ENCODE peak calls at places on chromosomes 3 and 15, in six cellular contexts. One of them, this sample, is unnamed. For H3K36me3 and H3K27me3, the result is how much of the 10 kb centered on the place peaks cover.

GRCh38 chr15:85692873-85693272 is 101.9 kb downstream of the KLHL25 start:
- DNase-seq in Panc1: no peak
- DNase-seq in ovary: no peak
- DNase-seq in GM23248: no peak
- DNase-seq in pancreas: no peak
- DNase-seq in GM23338: no peak
- DNase-seq in this sample: no peak

GRCh38 chr3:110598847-110599490 is 472.6 kb upstream of the NECTIN3 start:
- DNase-seq in Panc1: no peak
- DNase-seq in ovary: no peak
- DNase-seq in GM23248: peak
- DNase-seq in pancreas: no peak
- DNase-seq in GM23338: peak
- DNase-seq in this sample: no peak

GRCh38 chr3:126419886-126420786 is 25.4 kb downstream of the CFAP100 start:
- DNase-seq in Panc1: no peak
- DNase-seq in ovary: no peak
- DNase-seq in GM23248: no peak
- DNase-seq in pancreas: peak
- DNase-seq in GM23338: peak
- DNase-seq in this sample: peak

GRCh38 chr3:127011270-127011992 is 28.5 kb downstream of the PLXNA1 start:
- DNase-seq in Panc1: no peak
- DNase-seq in ovary: no peak
- DNase-seq in GM23248: peak
- DNase-seq in pancreas: no peak
- DNase-seq in GM23338: no peak
- DNase-seq in this sample: no peak

GRCh38 chr3:70738310-70738681 is 425.9 kb upstream of the MDFIC2 start:
- DNase-seq in Panc1: no peak
- DNase-seq in ovary: no peak
- DNase-seq in GM23248: no peak
- DNase-seq in pancreas: no peak
- DNase-seq in GM23338: no peak
- DNase-seq in this sample: no peak

GRCh38 chr3:70358978-70359580 is 46.6 kb upstream of the MDFIC2 start:
- DNase-seq in Panc1: peak
- DNase-seq in ovary: no peak
- DNase-seq in GM23248: peak
- DNase-seq in pancreas: peak
- DNase-seq in GM23338: peak
- DNase-seq in this sample: peak

GRCh38 chr3:171878441-171879225 is 35.5 kb downstream of the TMEM212 start:
- DNase-seq in Panc1: no peak
- DNase-seq in ovary: no peak
- DNase-seq in GM23248: peak
- DNase-seq in pancreas: no peak
- DNase-seq in GM23338: peak
- DNase-seq in this sample: no peak

GRCh38 chr3:23387286-23387918 is 184.3 kb downstream of the UBE2E2 start:
- DNase-seq in Panc1: no peak
- DNase-seq in ovary: no peak
- DNase-seq in GM23248: no peak
- DNase-seq in pancreas: no peak
- DNase-seq in GM23338: no peak
- DNase-seq in this sample: no peak

GRCh38 chr3:154071154-154071553 is 50.0 kb upstream of the ARHGEF26 start:
- DNase-seq in Panc1: no peak
- DNase-seq in ovary: no peak
- DNase-seq in GM23248: no peak
- DNase-seq in pancreas: no peak
- DNase-seq in GM23338: no peak
- DNase-seq in this sample: no peak

GRCh38 chr3:148455098-148455497 is 242.6 kb upstream of the AGTR1 start:
- DNase-seq in Panc1: no peak
- DNase-seq in ovary: no peak
- DNase-seq in GM23248: no peak
- DNase-seq in pancreas: no peak
- DNase-seq in GM23338: no peak
- DNase-seq in this sample: no peak

GRCh38 chr3:193554790-193555189 is at the start of gene ATP13A4:
- DNase-seq in Panc1: no peak
- DNase-seq in ovary: no peak
- DNase-seq in GM23248: no peak
- DNase-seq in pancreas: peak
- DNase-seq in GM23338: peak
- DNase-seq in this sample: peak

GRCh38 chr3:189927975-189928895 is 192.5 kb downstream of the P3H2 start:
- DNase-seq in Panc1: no peak
- DNase-seq in ovary: no peak
- DNase-seq in GM23248: peak
- DNase-seq in pancreas: peak
- DNase-seq in GM23338: no peak
- DNase-seq in this sample: no peak

GRCh38 chr3:73625124-73625665 is 454 bp upstream of the PDZRN3 start:
- DNase-seq in Panc1: no peak
- DNase-seq in ovary: peak
- DNase-seq in GM23248: peak
- DNase-seq in pancreas: peak
- DNase-seq in GM23338: peak
- DNase-seq in this sample: peak

GRCh38 chr3:48475188-48475587 is 28.7 kb downstream of the ATRIP start:
- DNase-seq in Panc1: no peak
- DNase-seq in ovary: no peak
- DNase-seq in GM23248: no peak
- DNase-seq in pancreas: no peak
- DNase-seq in GM23338: peak
- DNase-seq in this sample: peak

GRCh38 chr3:13783556-13783955 is 96.3 kb downstream of the WNT7A start:
- DNase-seq in Panc1: no peak
- DNase-seq in ovary: no peak
- DNase-seq in GM23248: no peak
- DNase-seq in pancreas: no peak
- DNase-seq in GM23338: no peak
- DNase-seq in this sample: no peak

GRCh38 chr3:170485696-170486095 is 67.0 kb downstream of the CLDN11 start:
- DNase-seq in Panc1: no peak
- DNase-seq in ovary: no peak
- DNase-seq in GM23248: no peak
- DNase-seq in pancreas: no peak
- DNase-seq in GM23338: no peak
- DNase-seq in this sample: no peak

GRCh38 chr3:31532587-31533168 is at the start of gene STT3B:
- DNase-seq in Panc1: no peak
- DNase-seq in ovary: no peak
- DNase-seq in GM23248: peak
- DNase-seq in pancreas: peak
- DNase-seq in GM23338: peak
- DNase-seq in this sample: peak

GRCh38 chr15:63019539-63020109 is 22.9 kb upstream of the TPM1 start:
- DNase-seq in Panc1: peak
- DNase-seq in ovary: no peak
- DNase-seq in GM23248: peak
- DNase-seq in pancreas: no peak
- DNase-seq in GM23338: peak
- DNase-seq in this sample: peak

GRCh38 chr3:188204516-188204915 is 50.6 kb downstream of the LPP start:
- DNase-seq in Panc1: no peak
- DNase-seq in ovary: no peak
- DNase-seq in GM23248: no peak
- DNase-seq in pancreas: no peak
- DNase-seq in GM23338: no peak
- DNase-seq in this sample: no peak
- H3K4me3 ChIP-seq in Panc1: no peak
- H3K4me3 ChIP-seq in ovary: no peak
- H3K4me3 ChIP-seq in GM23248: no peak
- H3K4me3 ChIP-seq in pancreas: no peak
- H3K4me3 ChIP-seq in GM23338: no peak
- H3K4me3 ChIP-seq in this sample: no peak

GRCh38 chr15:74041777-74042435 is 40.4 kb downstream of the GOLGA6A start:
- DNase-seq in Panc1: no peak
- DNase-seq in ovary: no peak
- DNase-seq in GM23248: no peak
- DNase-seq in pancreas: no peak
- DNase-seq in GM23338: no peak
- DNase-seq in this sample: no peak

GRCh38 chr15:74040115-74040850 is 42.1 kb downstream of the GOLGA6A start:
- DNase-seq in Panc1: no peak
- DNase-seq in ovary: peak
- DNase-seq in GM23248: peak
- DNase-seq in pancreas: no peak
- DNase-seq in GM23338: no peak
- DNase-seq in this sample: peak

GRCh38 chr15:74039656-74040010 is 42.7 kb downstream of the GOLGA6A start:
- DNase-seq in Panc1: no peak
- DNase-seq in ovary: no peak
- DNase-seq in GM23248: no peak
- DNase-seq in pancreas: no peak
- DNase-seq in GM23338: no peak
- DNase-seq in this sample: no peak

GRCh38 chr15:74042603-74043424 is 39.5 kb downstream of the GOLGA6A start:
- DNase-seq in Panc1: no peak
- DNase-seq in ovary: no peak
- DNase-seq in GM23248: no peak
- DNase-seq in pancreas: no peak
- DNase-seq in GM23338: no peak
- DNase-seq in this sample: no peak

GRCh38 chr15:74041311-74041756 is 41.0 kb downstream of the GOLGA6A start:
- DNase-seq in Panc1: no peak
- DNase-seq in ovary: peak
- DNase-seq in GM23248: peak
- DNase-seq in pancreas: no peak
- DNase-seq in GM23338: no peak
- DNase-seq in this sample: no peak
- H3K36me3 ChIP-seq in Panc1: under half
- H3K36me3 ChIP-seq in ovary: under half
- H3K36me3 ChIP-seq in GM23248: under half
- H3K36me3 ChIP-seq in pancreas: under half
- H3K36me3 ChIP-seq in GM23338: under half
- H3K36me3 ChIP-seq in this sample: under half

DNA sequence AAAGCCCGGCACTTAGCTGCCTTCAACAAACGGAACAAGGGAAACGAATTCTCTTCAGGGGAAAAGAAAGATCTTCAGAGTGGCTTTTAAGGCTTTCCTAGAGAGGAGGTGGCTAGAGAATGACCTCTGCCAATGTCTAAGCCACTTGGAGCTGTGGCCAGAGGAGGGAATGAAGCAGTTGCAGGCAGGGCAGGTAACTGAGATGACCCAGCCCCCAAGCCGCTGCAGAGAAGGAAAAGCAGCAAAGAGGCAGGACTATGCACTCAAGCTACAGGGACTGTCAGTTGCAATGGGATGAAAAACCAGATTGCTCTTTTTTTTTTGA is 113.5 kb downstream of the SEC22A start:
- DNase-seq in Panc1: no peak
- DNase-seq in ovary: no peak
- DNase-seq in GM23248: no peak
- DNase-seq in pancreas: no peak
- DNase-seq in GM23338: no peak
- DNase-seq in this sample: no peak
- H3K27me3 ChIP-seq in Panc1: under half
- H3K27me3 ChIP-seq in ovary: under half
- H3K27me3 ChIP-seq in GM23248: half or more
- H3K27me3 ChIP-seq in pancreas: under half
- H3K27me3 ChIP-seq in GM23338: under half
- H3K27me3 ChIP-seq in this sample: under half

GRCh38 chr3:128554100-128554464 is 61.1 kb upstream of the GATA2 start:
- DNase-seq in Panc1: no peak
- DNase-seq in ovary: no peak
- DNase-seq in GM23248: peak
- DNase-seq in pancreas: no peak
- DNase-seq in GM23338: no peak
- DNase-seq in this sample: no peak
- H3K4me3 ChIP-seq in Panc1: no peak
- H3K4me3 ChIP-seq in ovary: no peak
- H3K4me3 ChIP-seq in GM23248: no peak
- H3K4me3 ChIP-seq in pancreas: no peak
- H3K4me3 ChIP-seq in GM23338: no peak
- H3K4me3 ChIP-seq in this sample: no peak

GRCh38 chr15:78007965-78008886 is 69.3 kb downstream of the TBC1D2B start:
- DNase-seq in Panc1: no peak
- DNase-seq in ovary: peak
- DNase-seq in GM23248: peak
- DNase-seq in pancreas: peak
- DNase-seq in GM23338: no peak
- DNase-seq in this sample: no peak

GRCh38 chr15:78006567-78007205 is 70.8 kb downstream of the TBC1D2B start:
- DNase-seq in Panc1: no peak
- DNase-seq in ovary: peak
- DNase-seq in GM23248: no peak
- DNase-seq in pancreas: peak
- DNase-seq in GM23338: no peak
- DNase-seq in this sample: no peak

GRCh38 chr15:78010112-78010511 is 67.4 kb downstream of the TBC1D2B start:
- DNase-seq in Panc1: no peak
- DNase-seq in ovary: no peak
- DNase-seq in GM23248: no peak
- DNase-seq in pancreas: no peak
- DNase-seq in GM23338: no peak
- DNase-seq in this sample: no peak

GRCh38 chr15:78004919-78005634 is 72.4 kb downstream of the TBC1D2B start:
- DNase-seq in Panc1: no peak
- DNase-seq in ovary: peak
- DNase-seq in GM23248: peak
- DNase-seq in pancreas: peak
- DNase-seq in GM23338: no peak
- DNase-seq in this sample: no peak

GRCh38 chr15:78007211-78007956 is 70.1 kb downstream of the TBC1D2B start:
- DNase-seq in Panc1: no peak
- DNase-seq in ovary: no peak
- DNase-seq in GM23248: no peak
- DNase-seq in pancreas: no peak
- DNase-seq in GM23338: no peak
- DNase-seq in this sample: no peak
- H3K36me3 ChIP-seq in Panc1: under half
- H3K36me3 ChIP-seq in ovary: under half
- H3K36me3 ChIP-seq in GM23248: under half
- H3K36me3 ChIP-seq in pancreas: under half
- H3K36me3 ChIP-seq in GM23338: under half
- H3K36me3 ChIP-seq in this sample: under half

GRCh38 chr15:91100561-91101355 is 701 bp downstream of the SV2B start:
- DNase-seq in Panc1: no peak
- DNase-seq in ovary: no peak
- DNase-seq in GM23248: peak
- DNase-seq in pancreas: no peak
- DNase-seq in GM23338: peak
- DNase-seq in this sample: no peak

GRCh38 chr15:91101356-91101920 is 1.4 kb downstream of the SV2B start:
- DNase-seq in Panc1: no peak
- DNase-seq in ovary: no peak
- DNase-seq in GM23248: no peak
- DNase-seq in pancreas: no peak
- DNase-seq in GM23338: no peak
- DNase-seq in this sample: no peak

GRCh38 chr15:91098451-91098850 is 1.6 kb upstream of the SV2B start:
- DNase-seq in Panc1: no peak
- DNase-seq in ovary: no peak
- DNase-seq in GM23248: no peak
- DNase-seq in pancreas: no peak
- DNase-seq in GM23338: peak
- DNase-seq in this sample: no peak

GRCh38 chr15:91102546-91103330 is 2.7 kb downstream of the SV2B start:
- DNase-seq in Panc1: no peak
- DNase-seq in ovary: no peak
- DNase-seq in GM23248: no peak
- DNase-seq in pancreas: no peak
- DNase-seq in GM23338: no peak
- DNase-seq in this sample: no peak

GRCh38 chr15:91099616-91100560 is at the start of gene SV2B:
- DNase-seq in Panc1: no peak
- DNase-seq in ovary: peak
- DNase-seq in GM23248: peak
- DNase-seq in pancreas: peak
- DNase-seq in GM23338: peak
- DNase-seq in this sample: peak
- H3K27me3 ChIP-seq in Panc1: half or more
- H3K27me3 ChIP-seq in ovary: under half
- H3K27me3 ChIP-seq in GM23248: half or more
- H3K27me3 ChIP-seq in pancreas: under half
- H3K27me3 ChIP-seq in GM23338: half or more
- H3K27me3 ChIP-seq in this sample: half or more

This sample was measured in H7.